ENCODE peak calls at places on chromosomes 7 and 10, in seven cellular contexts. P is RPMI7951; T is ACHN; U is AG09309; G is activated CD4-positive, alpha-beta T cell treated with anti-CD3 and anti-CD28 coated beads, Interleukin-2, amount 10 ng/mL, durations not matched to agents 7 days and 5 days; R is stimulated activated CD8-positive, alpha-beta memory T cell treated with anti-CD3 and anti-CD28 coated beads, Interleukin-15, amount 100 ng/mL, for 24 hours; B is osteocyte. O is an unnamed sample.

GRCh38 chr10:63707254-63707910 is 186.2 kb downstream of the REEP3 start:
- DNase-seq in P (peak), U (peak), T (peak), R (no peak), B (no peak), G (peak), O (no peak)

GRCh38 chr10:33616921-33617320 is 282.5 kb upstream of the NRP1 start:
- DNase-seq in P (no peak), U (no peak), R (no peak), G (no peak), B (peak), T (no peak), O (no peak)

GRCh38 chr7:44793919-44794715 is 2.4 kb upstream of the PPIA start:
- DNase-seq in T (no peak), G (no peak), R (no peak), U (no peak), B (no peak), P (peak), O (no peak)

GRCh38 chr10:70174058-70174741 is 3.9 kb upstream of the SAR1A start:
- DNase-seq in T (no peak), U (no peak), P (no peak), R (no peak), B (no peak), G (peak), O (no peak)

GRCh38 chr7:134710854-134711624 is 64.4 kb downstream of the BPGM start:
- DNase-seq in R (no peak), G (peak), T (no peak), U (no peak), P (peak), B (no peak), O (no peak)

GRCh38 chr7:47757946-47758371 is 176.0 kb upstream of the TNS3 start:
- DNase-seq in G (no peak), R (no peak), T (peak), P (peak), U (peak), B (peak), O (peak)

GRCh38 chr10:85614981-85615380 is 751.6 kb downstream of the GRID1 start:
- DNase-seq in G (no peak), R (no peak), P (peak), U (no peak), B (peak), T (no peak), O (peak)

GRCh38 chr7:97818066-97818663 is 54.0 kb downstream of the ASNS start:
- DNase-seq in G (no peak), U (no peak), P (no peak), T (no peak), R (no peak), B (no peak), O (no peak)

GRCh38 chr10:100185364-100186252 is at the start of gene ERLIN1:
- DNase-seq in R (peak), U (peak), P (peak), G (peak), T (peak), B (peak), O (peak)

GRCh38 chr7:80699030-80699638 is 60.7 kb downstream of the CD36 start:
- DNase-seq in U (no peak), B (no peak), P (peak), G (no peak), R (no peak), T (peak), O (no peak)

GRCh38 chr10:98295401-98295811 is 27.4 kb upstream of the LOXL4 start:
- DNase-seq in B (no peak), U (no peak), T (no peak), P (no peak), R (no peak), G (no peak), O (no peak)

GRCh38 chr10:110151467-110151866 is 55.9 kb upstream of the MXI1 start:
- DNase-seq in R (no peak), P (no peak), U (no peak), G (no peak), B (no peak), T (no peak), O (no peak)

GRCh38 chr10:132585732-132586722 is 48.4 kb downstream of the INPP5A start:
- DNase-seq in U (no peak), B (no peak), T (no peak), R (no peak), P (no peak), G (no peak), O (peak)

GRCh38 chr7:102111063-102111757 is 175.5 kb upstream of the SH2B2 start:
- DNase-seq in T (no peak), G (no peak), U (no peak), R (no peak), P (no peak), B (no peak), O (no peak)

GRCh38 chr7:4621401-4621800 is 60.7 kb upstream of the FOXK1 start:
- DNase-seq in U (no peak), T (no peak), B (no peak), G (no peak), P (no peak), R (no peak), O (no peak)

GRCh38 chr10:33211123-33211878 is 123.2 kb downstream of the NRP1 start:
- DNase-seq in U (peak), B (no peak), P (peak), T (no peak), R (no peak), G (peak), O (peak)

GRCh38 chr10:132452216-132452650 is 55.2 kb downstream of the PWWP2B start:
- DNase-seq in P (peak), G (no peak), U (no peak), T (no peak), B (no peak), R (no peak), O (no peak)

GRCh38 chr7:1055491-1056005 is 11.2 kb downstream of the GPR146 start:
- DNase-seq in U (no peak), G (no peak), R (no peak), P (no peak), B (no peak), T (no peak), O (no peak)

GRCh38 chr7:1558181-1558811 is 2.3 kb upstream of the TMEM184A start:
- DNase-seq in U (no peak), G (no peak), T (peak), B (no peak), P (no peak), R (no peak), O (no peak)

GRCh38 chr7:134328900-134329299 is 12.2 kb upstream of the SLC35B4 start:
- DNase-seq in B (no peak), G (no peak), U (no peak), P (no peak), R (no peak), T (no peak), O (no peak)

GRCh38 chr7:104264281-104264680 is 56.5 kb upstream of the ORC5 start:
- DNase-seq in T (no peak), R (no peak), G (no peak), P (peak), B (no peak), U (no peak), O (no peak)

GRCh38 chr10:67783576-67784294 is 54.3 kb downstream of the DNAJC12 start:
- DNase-seq in U (no peak), R (no peak), B (no peak), P (no peak), G (no peak), T (no peak), O (no peak)

GRCh38 chr10:60865198-60865783 is 78.7 kb downstream of the RHOBTB1 start:
- DNase-seq in T (no peak), U (no peak), B (no peak), P (no peak), G (no peak), R (no peak), O (no peak)

GRCh38 chr10:30999084-30999712 is 32.5 kb downstream of the ZNF438 start:
- DNase-seq in R (no peak), T (no peak), U (no peak), P (peak), G (no peak), B (no peak), O (no peak)

GRCh38 chr7:77393261-77393660 is 22.9 kb downstream of the GSAP start:
- DNase-seq in U (no peak), R (no peak), G (peak), B (no peak), T (no peak), P (peak), O (no peak)

GRCh38 chr7:151076863-151077704 is 3.5 kb downstream of the FASTK start:
- DNase-seq in T (peak), B (no peak), P (no peak), U (no peak), G (no peak), R (no peak), O (no peak)

GRCh38 chr7:95960706-95961244 is 188.4 kb downstream of the DYNC1I1 start:
- DNase-seq in U (no peak), B (no peak), P (no peak), T (no peak), R (no peak), G (no peak), O (no peak)

GRCh38 chr7:111708072-111708471 is 145.8 kb upstream of the IMMP2L start:
- DNase-seq in T (no peak), U (no peak), R (no peak), G (no peak), B (no peak), P (peak), O (no peak)